ENCODE peak calls at places on chromosomes 1 and 21, in four cellular contexts. A, L, G and X are unnamed samples. For H3K27me3, the result is how much of the 10 kb centered on the place peaks cover.

GRCh38 chr1:20483098-20483832 is 2.7 kb downstream of the CAMK2N1 start:
- DNase-seq in G (no peak), L (no peak), A (no peak), X (no peak)

GRCh38 chr1:153880024-153880423 is 42.7 kb downstream of the GATAD2B start:
- DNase-seq in G (no peak), A (no peak), L (no peak), X (no peak)

GRCh38 chr1:7975212-7975865 is 13.8 kb downstream of the PARK7 start:
- DNase-seq in A (peak), G (peak), L (peak), X (no peak)

GRCh38 chr21:20999567-21000169 is 1.5 kb downstream of the NCAM2 start:
- DNase-seq in A (no peak), L (no peak), G (no peak), X (no peak)

GRCh38 chr21:39633770-39634181 is 21.0 kb downstream of the B3GALT5 start:
- DNase-seq in L (peak), G (no peak), A (no peak), X (no peak)

GRCh38 chr21:28538987-28539622 is 453.6 kb downstream of the LTN1 start:
- DNase-seq in A (no peak), L (peak), G (no peak), X (no peak)

GRCh38 chr1:23480187-23481025 is 3.6 kb downstream of the ASAP3 start:
- DNase-seq in A (no peak), L (no peak), G (no peak), X (no peak)

GRCh38 chr1:234997201-234998173 is 131.2 kb downstream of the TOMM20 start:
- DNase-seq in A (peak), L (peak), G (peak), X (no peak)

GRCh38 chr1:146029097-146029496 is 7.6 kb upstream of the HJV start:
- DNase-seq in L (no peak), A (no peak), G (no peak), X (no peak)

GRCh38 chr1:32150847-32151246 is 28.6 kb upstream of the TXLNA start:
- DNase-seq in L (no peak), G (no peak), A (no peak), X (no peak)

GRCh38 chr1:157429841-157430240 is 122.5 kb downstream of the FCRL5 start:
- DNase-seq in G (no peak), L (no peak), A (no peak), X (no peak)

GRCh38 chr1:212366901-212367300 is 47.8 kb downstream of the PACC1 start:
- DNase-seq in A (no peak), G (no peak), L (peak), X (no peak)

GRCh38 chr1:81543764-81544163 is 257.0 kb upstream of the ADGRL2 start:
- DNase-seq in L (no peak), A (no peak), G (no peak), X (no peak)

GRCh38 chr21:43598416-43599120 is 60.7 kb downstream of the HSF2BP start:
- DNase-seq in A (no peak), L (no peak), G (no peak), X (no peak)

GRCh38 chr1:60872690-60873089 is 209.7 kb upstream of the NFIA start:
- DNase-seq in G (no peak), A (no peak), L (no peak), X (no peak)

GRCh38 chr21:32206631-32207030 is 72.2 kb downstream of the MIS18A start:
- DNase-seq in A (no peak), L (no peak), G (no peak), X (no peak)

GRCh38 chr1:223628233-223628632 is 37.3 kb downstream of the CAPN8 start:
- DNase-seq in A (no peak), G (no peak), L (peak), X (peak)

GRCh38 chr1:85707990-85708825 is at the start of gene ZNHIT6:
- DNase-seq in L (peak), G (peak), A (peak), X (peak)

GRCh38 chr1:51168266-51168845 is 66.3 kb downstream of the C1orf185 start:
- DNase-seq in G (no peak), A (no peak), L (no peak), X (no peak)

GRCh38 chr1:16719571-16720402 is 20.5 kb upstream of the RNU1-4 start:
- DNase-seq in G (no peak), A (no peak), L (no peak), X (no peak)

GRCh38 chr1:201938440-201939005 is 7.8 kb downstream of the LMOD1 start:
- DNase-seq in L (no peak), A (no peak), G (no peak), X (no peak)

GRCh38 chr1:12040457-12041051 is 21.3 kb downstream of the MIIP start:
- DNase-seq in A (no peak), L (peak), G (peak), X (no peak)

GRCh38 chr1:111192643-111193519 is 7.6 kb downstream of the DENND2D start:
- DNase-seq in A (no peak), G (no peak), L (no peak), X (peak)

GRCh38 chr1:94068096-94068830 is 52.7 kb downstream of the ABCA4 start:
- DNase-seq in G (no peak), L (no peak), A (peak), X (no peak)

GRCh38 chr1:208544794-208545193 is 300.6 kb upstream of the PLXNA2 start:
- DNase-seq in A (no peak), L (no peak), G (no peak), X (no peak)

GRCh38 chr1:205676002-205676401 is 4.3 kb downstream of the SLC45A3 start:
- DNase-seq in L (no peak), G (no peak), A (no peak), X (no peak)

GRCh38 chr1:236063919-236064673 is 794 bp downstream of the NID1 start:
- DNase-seq in G (peak), L (no peak), A (no peak), X (no peak)

GRCh38 chr1:1328254-1328653 is 2.8 kb upstream of the TAS1R3 start:
- DNase-seq in G (no peak), L (no peak), A (no peak), X (no peak)

GRCh38 chr1:95723346-95723745 is 489.3 kb downstream of the RWDD3 start:
- DNase-seq in A (no peak), G (no peak), L (no peak), X (no peak)

GRCh38 chr21:18725653-18726052 is 322.1 kb upstream of the TMPRSS15 start:
- DNase-seq in L (no peak), A (no peak), G (no peak), X (no peak)

GRCh38 chr1:65189716-65190115 is 41.7 kb downstream of the AK4 start:
- DNase-seq in L (no peak), G (no peak), A (no peak), X (no peak)

GRCh38 chr1:177219458-177220390 is 49.0 kb downstream of the BRINP2 start:
- DNase-seq in A (no peak), G (no peak), L (no peak), X (no peak)

GRCh38 chr1:210691039-210691438 is 362.3 kb downstream of the HHAT start:
- DNase-seq in G (no peak), A (no peak), L (no peak), X (no peak)

GRCh38 chr1:64038119-64038518 is 165.3 kb upstream of the UBE2U start:
- DNase-seq in L (no peak), G (no peak), A (no peak), X (no peak)

GRCh38 chr1:19414490-19414889 is 70.8 kb downstream of the CAPZB start:
- DNase-seq in L (no peak), A (no peak), G (no peak), X (no peak)

GRCh38 chr1:71080178-71080781 is 555 bp downstream of the ZRANB2 start:
- DNase-seq in L (no peak), A (no peak), G (no peak), X (no peak)

GRCh38 chr1:156430305-156430704 is 61.3 kb downstream of the RHBG start:
- DNase-seq in A (no peak), G (no peak), L (no peak), X (no peak)

GRCh38 chr1:8641317-8641997 is 176.0 kb downstream of the RERE start:
- DNase-seq in A (no peak), L (no peak), G (no peak), X (no peak)

GRCh38 chr1:214135886-214136285 is 145.1 kb upstream of the SMYD2 start:
- DNase-seq in G (no peak), L (no peak), A (no peak), X (no peak)

GRCh38 chr1:224763126-224763764 is 147.1 kb downstream of the CNIH3 start:
- DNase-seq in L (no peak), A (no peak), G (no peak), X (no peak)
- H3K27me3 ChIP-seq in L (under half), A (under half), G (under half), X (under half)

DNA sequence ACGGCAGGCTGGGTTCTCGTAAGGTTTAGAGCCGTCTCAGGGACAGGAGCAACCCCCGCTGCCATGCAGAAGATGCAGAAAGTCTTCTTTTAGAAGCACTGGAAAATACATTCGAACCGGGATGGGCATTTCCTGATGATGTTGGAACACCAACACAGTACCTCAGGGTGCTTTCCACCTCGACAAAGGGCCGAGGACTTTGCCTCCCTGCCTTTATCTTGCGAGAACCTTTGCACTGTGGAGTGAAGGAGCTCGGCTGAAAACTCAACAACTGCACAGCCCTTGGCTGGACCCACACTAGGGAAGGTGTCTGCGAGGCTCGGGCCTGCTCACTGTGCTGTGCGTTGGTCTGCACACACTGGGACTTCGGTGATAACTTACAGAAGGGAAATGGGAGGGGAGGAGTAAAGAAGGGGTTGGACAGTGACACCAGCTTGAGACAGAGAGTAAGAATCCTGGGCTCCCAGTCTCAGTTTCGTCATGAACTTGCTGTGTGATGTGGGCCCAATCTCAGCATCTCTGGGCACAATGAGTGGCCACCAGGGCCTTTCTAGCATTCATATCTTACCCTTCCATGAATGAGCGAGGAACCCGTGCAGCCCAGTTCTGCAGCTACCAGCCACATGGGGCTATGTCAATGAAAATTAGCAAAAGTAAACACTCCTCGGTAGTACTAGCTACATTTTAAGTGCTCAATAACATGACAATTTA is 18.2 kb downstream of the RCAN1 start:
- DNase-seq in A (no peak), L (no peak), G (no peak), X (no peak)
- H3K4me3 ChIP-seq in A (no peak), L (no peak), G (no peak), X (no peak)

GRCh38 chr1:160837558-160838205 is 25.0 kb downstream of the CD244 start:
- DNase-seq in G (peak), A (no peak), L (no peak), X (peak)
- H3K27ac ChIP-seq in G (peak), A (no peak), L (no peak), X (peak)

GRCh38 chr1:37319284-37319683 is 155.1 kb upstream of the ZC3H12A start:
- DNase-seq in A (no peak), G (no peak), L (no peak), X (no peak)
- H3K27me3 ChIP-seq in A (under half), G (under half), L (under half), X (under half)

GRCh38 chr1:26702680-26703038 is 6.8 kb downstream of the ARID1A start:
- DNase-seq in A (no peak), G (no peak), L (no peak), X (no peak)
- H3K4me3 ChIP-seq in A (no peak), G (no peak), L (no peak), X (no peak)

GRCh38 chr1:246617156-246617555 is 50.9 kb downstream of the CNST start:
- DNase-seq in G (no peak), A (no peak), L (no peak), X (no peak)

GRCh38 chr1:246609632-246610031 is 43.4 kb downstream of the CNST start:
- DNase-seq in A (no peak), L (no peak), G (no peak), X (no peak)

GRCh38 chr1:246608616-246609376 is 42.5 kb downstream of the CNST start:
- DNase-seq in A (peak), L (peak), G (peak), X (no peak)

GRCh38 chr1:246617768-246618167 is 51.5 kb downstream of the CNST start:
- DNase-seq in L (no peak), A (no peak), G (no peak), X (no peak)

GRCh38 chr1:246613131-246613758 is 47.0 kb downstream of the CNST start:
- DNase-seq in L (no peak), G (no peak), A (no peak), X (no peak)
- H3K27ac ChIP-seq in L (no peak), G (no peak), A (no peak), X (no peak)

GRCh38 chr1:220791959-220792358 is 5.2 kb downstream of the MTARC1 start:
- DNase-seq in L (no peak), A (no peak), G (no peak), X (no peak)
- H3K27me3 ChIP-seq in L (under half), A (under half), G (under half), X (under half)

GRCh38 chr1:203555046-203555445 is 61.1 kb downstream of the OPTC start:
- DNase-seq in A (no peak), G (no peak), L (no peak), X (no peak)
- H3K4me3 ChIP-seq in A (no peak), G (no peak), L (no peak), X (no peak)

GRCh38 chr1:14304381-14304865 is 294.1 kb upstream of the KAZN start:
- DNase-seq in L (no peak), G (no peak), A (no peak), X (no peak)
- H3K27ac ChIP-seq in L (no peak), G (no peak), A (no peak), X (no peak)